ENCODE peak calls at places on chromosomes 3 and 15, in five cellular contexts. F, N, O, S and Y are unnamed samples.
A peak's percentile ranks its signal among the peaks of the same experiment; 100 is the strongest.

GRCh38 chr3:46844851-46845250 is 18.4 kb downstream of the MYL3 start:
- DNase-seq in F (no peak), N (no peak), O (no peak), S (no peak), Y (no peak)

GRCh38 chr3:168112894-168113293 is 17.2 kb upstream of the GOLIM4 start:
- DNase-seq in F (no peak), N (no peak), O (no peak), S (no peak), Y (no peak)

GRCh38 chr3:164524201-164524600 is 554.1 kb downstream of the SI start:
- DNase-seq in F (no peak), N (no peak), O (peak; percentile 69), S (no peak), Y (no peak)

GRCh38 chr3:76715426-76715825 is 324.5 kb upstream of the ROBO2 start:
- DNase-seq in F (no peak), N (no peak), O (no peak), S (no peak), Y (no peak)

GRCh38 chr3:31903686-31904431 is 77.2 kb downstream of the OSBPL10 start:
- DNase-seq in F (no peak), N (no peak), O (no peak), S (no peak), Y (no peak)

GRCh38 chr3:167066977-167067843 is 312.9 kb downstream of the ZBBX start:
- DNase-seq in F (no peak), N (no peak), O (no peak), S (no peak), Y (no peak)

GRCh38 chr3:7978104-7978457 is 523.5 kb upstream of the LMCD1 start:
- DNase-seq in F (no peak), N (no peak), O (no peak), S (no peak), Y (no peak)

GRCh38 chr3:50028336-50028735 is 60.4 kb upstream of the RBM5 start:
- DNase-seq in F (no peak), N (no peak), O (no peak), S (no peak), Y (no peak)

GRCh38 chr3:56484096-56484495 is 15.8 kb upstream of the ERC2 start:
- DNase-seq in F (no peak), N (no peak), O (no peak), S (no peak), Y (no peak)

GRCh38 chr15:67916051-67916374 is 76.2 kb upstream of the RNU6-1 start:
- DNase-seq in F (no peak), N (no peak), O (no peak), S (no peak), Y (no peak)

DNA sequence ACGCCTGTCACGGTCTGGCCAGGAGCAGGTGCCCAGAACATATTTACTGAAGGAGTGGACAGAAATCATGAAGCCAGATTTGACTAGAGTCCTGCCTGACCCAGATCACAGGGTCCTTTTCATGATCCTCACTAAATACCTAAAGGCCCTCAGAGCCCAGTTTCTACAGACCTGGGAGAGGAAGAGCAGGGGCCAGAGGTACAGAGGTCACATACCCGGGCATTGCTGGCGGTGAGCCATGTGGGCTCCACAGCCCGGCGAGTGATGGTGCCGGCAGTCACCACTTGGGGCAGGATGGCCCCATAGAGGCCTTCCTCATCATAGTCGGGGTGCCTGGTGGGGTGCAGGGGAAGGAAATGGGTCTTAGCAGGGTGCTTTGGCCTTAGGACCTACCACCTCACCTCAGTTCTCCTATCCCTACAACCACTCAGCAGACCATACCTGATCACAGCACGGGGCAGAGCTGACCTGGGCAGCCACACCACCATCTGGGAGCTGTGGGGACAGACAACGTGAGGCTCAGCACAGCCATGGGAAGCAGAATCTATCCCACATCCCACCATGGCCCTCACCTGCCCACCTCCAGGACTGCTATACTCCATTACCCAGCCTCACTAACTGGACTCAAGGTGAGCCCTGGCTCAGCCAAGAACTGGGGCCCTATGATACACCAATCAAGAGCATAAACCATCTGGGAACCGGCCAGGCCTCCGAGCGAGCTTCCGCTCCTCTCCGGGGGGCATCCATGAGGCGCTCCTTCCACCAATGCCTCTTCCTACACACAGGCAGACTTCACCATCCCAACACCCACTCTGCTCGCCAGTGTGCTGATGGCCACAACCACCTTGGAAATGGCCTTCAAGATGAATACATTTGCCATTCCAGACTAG is 12.9 kb downstream of the POLG start:
- DNase-seq in F (peak; percentile 32), N (no peak), O (peak; percentile 82), S (no peak), Y (no peak)
- TF ChIP-seq REST in F (no peak), N (no peak), O (no peak), S (no peak), Y (no peak)

GRCh38 chr3:127222163-127222562 is 29.2 kb downstream of the PRR23E start:
- DNase-seq in F (no peak), N (no peak), O (no peak), S (no peak), Y (no peak)
- H3K4me3 ChIP-seq in F (no peak overlapping the region), N (no peak overlapping the region), O (no peak overlapping the region), S (no peak overlapping the region), Y (no peak overlapping the region)

GRCh38 chr15:37031198-37031597 is 69.2 kb downstream of the MEIS2 start:
- DNase-seq in F (no peak), N (no peak), O (no peak), S (no peak), Y (no peak)
- TF ChIP-seq REST in F (no peak), N (no peak), O (no peak), S (no peak), Y (no peak)

GRCh38 chr15:70090436-70091291 is 7.1 kb downstream of the TLE3 start:
- DNase-seq in F (peak; percentile 51), N (no peak), O (no peak), S (no peak), Y (no peak)

GRCh38 chr15:70093481-70094309 is 4.0 kb downstream of the TLE3 start:
- DNase-seq in F (peak; percentile 79), N (no peak), O (no peak), S (no peak), Y (no peak)

GRCh38 chr15:70093070-70093469 is 4.6 kb downstream of the TLE3 start:
- DNase-seq in F (no peak), N (no peak), O (peak; percentile 23), S (no peak), Y (no peak)

GRCh38 chr15:70091649-70092461 is 5.9 kb downstream of the TLE3 start:
- DNase-seq in F (no peak), N (no peak), O (peak; percentile 60), S (peak; percentile 58), Y (no peak)

DNA sequence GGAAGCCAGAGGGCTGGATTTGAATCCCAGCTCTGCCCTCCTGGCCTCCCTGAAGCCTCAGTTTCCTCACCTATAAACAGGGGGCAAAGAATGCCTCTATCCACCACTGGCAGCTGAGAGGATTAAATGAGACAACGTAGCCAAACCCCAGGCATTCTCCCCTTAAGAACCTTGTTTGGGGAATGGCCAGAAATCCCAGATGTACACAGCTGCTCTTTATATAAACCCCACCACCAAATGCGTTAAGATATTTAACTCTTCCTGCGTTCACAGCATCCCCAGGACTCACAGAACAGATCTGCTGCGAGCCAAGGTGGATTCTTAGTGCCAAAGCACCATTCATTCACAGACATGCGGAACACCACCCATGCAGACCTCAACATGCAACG is 5.3 kb downstream of the TLE3 start:
- DNase-seq in F (no peak), N (no peak), O (no peak), S (no peak), Y (no peak)
- H3K4me3 ChIP-seq in F (peak overlapping the region; percentile 85), N (no peak overlapping the region), O (no peak overlapping the region), S (no peak overlapping the region), Y (peak overlapping the region; percentile 36)

GRCh38 chr15:77722759-77723460 is 90.2 kb upstream of the LINGO1 start:
- DNase-seq in F (peak; percentile 62), N (no peak), O (no peak), S (no peak), Y (no peak)

GRCh38 chr15:77724649-77725048 is 91.9 kb upstream of the LINGO1 start:
- DNase-seq in F (no peak), N (no peak), O (no peak), S (no peak), Y (no peak)

GRCh38 chr15:77721963-77722362 is 89.3 kb upstream of the LINGO1 start:
- DNase-seq in F (no peak), N (no peak), O (no peak), S (no peak), Y (no peak)

GRCh38 chr15:77720617-77721016 is 87.9 kb upstream of the LINGO1 start:
- DNase-seq in F (no peak), N (no peak), O (no peak), S (no peak), Y (no peak)

GRCh38 chr15:77723756-77724155 is 91.0 kb upstream of the LINGO1 start:
- DNase-seq in F (no peak), N (no peak), O (no peak), S (no peak), Y (no peak)
- TF ChIP-seq REST in F (no peak), N (no peak), O (no peak), S (no peak), Y (no peak)

GRCh38 chr15:99731336-99732267 is 1.6 kb downstream of the LYSMD4 start:
- DNase-seq in F (peak; percentile 76), N (no peak), O (no peak), S (no peak), Y (no peak)
- H3K4me3 ChIP-seq in F (peak overlapping the region; percentile 80), N (no peak overlapping the region), O (peak overlapping the region; percentile 75), S (no peak overlapping the region), Y (peak overlapping the region; percentile 72)